ENCODE peak calls at places on chromosome 18, in five cellular contexts. N, B, E, A and P are unnamed samples.

GRCh38 chr18:68847219-68847860 is 49.5 kb downstream of the CCDC102B start:
- DNase-seq in B (no peak), A (no peak), E (peak; percentile 64), N (no peak), P (no peak)

GRCh38 chr18:47701133-47701532 is 229.3 kb downstream of the SMAD2 start:
- DNase-seq in A (no peak), E (no peak), B (no peak), N (no peak), P (no peak)

GRCh38 chr18:79275992-79276391 is 119.7 kb upstream of the NFATC1 start:
- DNase-seq in E (no peak), N (no peak), A (no peak), B (no peak), P (no peak)

GRCh38 chr18:61817086-61817485 is 75.7 kb downstream of the RNF152 start:
- DNase-seq in N (no peak), E (no peak), B (no peak), A (no peak), P (no peak)

GRCh38 chr18:905948-906415 is 1.3 kb downstream of the ADCYAP1 start:
- DNase-seq in N (no peak), B (no peak), E (no peak), A (no peak), P (no peak)

GRCh38 chr18:52392160-52392559 is 52.2 kb downstream of the DCC start:
- DNase-seq in E (no peak), A (no peak), B (no peak), N (no peak), P (no peak)

GRCh38 chr18:1488394-1488793 is 583.7 kb downstream of the ADCYAP1 start:
- DNase-seq in B (no peak), A (no peak), E (no peak), N (no peak), P (no peak)

GRCh38 chr18:39786477-39786876 is 2168.6 kb upstream of the PIK3C3 start:
- DNase-seq in A (no peak), N (no peak), B (no peak), E (no peak), P (no peak)

GRCh38 chr18:8261651-8262091 is 347.6 kb upstream of the RAB12 start:
- DNase-seq in A (no peak), N (no peak), B (no peak), E (no peak), P (no peak)

GRCh38 chr18:995641-996040 is 91.0 kb downstream of the ADCYAP1 start:
- DNase-seq in E (peak; percentile 87), B (no peak), N (no peak), A (no peak), P (no peak)

GRCh38 chr18:58143391-58143790 is 99.4 kb downstream of the NEDD4L start:
- DNase-seq in B (no peak), A (no peak), N (no peak), E (no peak), P (peak; percentile 12)

GRCh38 chr18:8254664-8255063 is 354.6 kb upstream of the RAB12 start:
- DNase-seq in E (no peak), B (no peak), A (no peak), N (no peak), P (no peak)

GRCh38 chr18:610214-610928 is 13.6 kb downstream of the CLUL1 start:
- DNase-seq in N (peak; percentile 38), A (no peak), E (no peak), B (no peak), P (no peak)

GRCh38 chr18:61400714-61401113 is 67.5 kb downstream of the CDH20 start:
- DNase-seq in N (no peak), B (no peak), E (peak; percentile 62), A (no peak), P (no peak)

GRCh38 chr18:79853993-79854364 is 56.2 kb downstream of the KCNG2 start:
- DNase-seq in E (no peak), A (no peak), N (no peak), B (no peak), P (no peak)

GRCh38 chr18:12391487-12392136 is 14.6 kb upstream of the AFG3L2 start:
- DNase-seq in E (peak; percentile 73), B (peak; percentile 32), A (no peak), N (no peak), P (peak; percentile 34)

GRCh38 chr18:80067897-80068296 is 33.7 kb downstream of the RBFA start:
- DNase-seq in A (peak; percentile 24), B (no peak), E (no peak), N (no peak), P (no peak)

GRCh38 chr18:13448028-13448795 is 229.7 kb downstream of the LDLRAD4 start:
- DNase-seq in B (no peak), A (no peak), E (no peak), N (no peak), P (no peak)
- H3K4me1 ChIP-seq in B (peaks cover 23% of the 10 kb centered on the region), A (peaks cover 31% of the 10 kb centered on the region), E (no peaks in the 10 kb centered on the region), N (peaks cover 68% of the 10 kb centered on the region), P (peaks cover 46% of the 10 kb centered on the region)

GRCh38 chr18:59467497-59467896 is 108.4 kb upstream of the LMAN1 start:
- DNase-seq in E (no peak), N (no peak), A (no peak), B (no peak), P (no peak)
- H3K4me1 ChIP-seq in E (no peaks in the 10 kb centered on the region), N (peaks cover 26% of the 10 kb centered on the region), A (no peaks in the 10 kb centered on the region), B (no peaks in the 10 kb centered on the region), P (no peaks in the 10 kb centered on the region)

GRCh38 chr18:49045585-49045984 is 94.8 kb upstream of the SMAD7 start:
- DNase-seq in N (no peak), A (no peak), B (no peak), E (no peak), P (no peak)
- H3K4me1 ChIP-seq in N (peaks cover 7% of the 10 kb centered on the region), A (peaks cover 28% of the 10 kb centered on the region), B (no peaks in the 10 kb centered on the region), E (no peaks in the 10 kb centered on the region), P (no peaks in the 10 kb centered on the region)

GRCh38 chr18:74506405-74507119 is 10.4 kb downstream of the CNDP2 start:
- DNase-seq in N (no peak), E (no peak), B (no peak), A (no peak), P (no peak)
- H3K4me1 ChIP-seq in N (peaks cover 26% of the 10 kb centered on the region), E (no peaks in the 10 kb centered on the region), B (peaks cover 45% of the 10 kb centered on the region), A (peaks cover 3% of the 10 kb centered on the region), P (no peaks in the 10 kb centered on the region)

DNA sequence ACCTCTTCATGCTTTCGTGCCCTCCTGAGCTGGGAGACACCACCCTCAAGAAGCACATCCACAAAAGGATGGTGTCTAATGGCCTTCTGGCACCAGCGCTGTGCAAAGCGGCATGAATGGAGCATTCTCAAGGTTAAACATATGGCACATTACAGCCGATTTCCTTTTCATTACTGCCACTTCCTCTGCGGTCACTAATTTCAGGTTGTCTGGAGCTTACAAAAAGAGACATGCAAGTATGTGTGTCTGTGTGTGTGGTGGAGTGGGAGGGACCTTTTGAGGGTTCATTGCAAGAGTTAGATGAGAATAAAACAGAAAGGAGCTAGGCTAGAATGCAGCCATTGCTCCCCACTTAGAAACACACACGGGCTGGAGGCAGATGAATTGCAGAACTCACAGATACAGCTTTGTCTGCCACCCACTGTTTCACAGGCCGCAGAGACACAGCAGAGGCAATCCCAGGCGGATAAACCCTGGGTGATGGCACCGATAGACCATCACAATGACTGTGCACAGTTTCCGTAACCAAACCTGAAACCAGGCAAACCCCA is 76.0 kb downstream of the TGIF1 start:
- DNase-seq in B (peak; percentile 67), E (peak; percentile 7), A (no peak), N (no peak), P (peak; percentile 24)
- H3K4me1 ChIP-seq in B (peaks cover 15% of the 10 kb centered on the region), E (no peaks in the 10 kb centered on the region), A (peaks cover 18% of the 10 kb centered on the region), N (peaks cover 12% of the 10 kb centered on the region), P (peaks cover 13% of the 10 kb centered on the region)

GRCh38 chr18:70377857-70378701 is 89.2 kb downstream of the SOCS6 start:
- DNase-seq in A (no peak), N (no peak), E (no peak), B (no peak), P (no peak)
- H3K4me1 ChIP-seq in A (no peaks in the 10 kb centered on the region), N (no peaks in the 10 kb centered on the region), E (no peaks in the 10 kb centered on the region), B (no peaks in the 10 kb centered on the region), P (no peaks in the 10 kb centered on the region)

GRCh38 chr18:49021076-49021432 is 70.3 kb upstream of the SMAD7 start:
- DNase-seq in E (no peak), N (no peak), A (no peak), B (peak; percentile 66), P (no peak)
- H3K4me1 ChIP-seq in E (no peaks in the 10 kb centered on the region), N (peaks cover 9% of the 10 kb centered on the region), A (peaks cover 16% of the 10 kb centered on the region), B (no peaks in the 10 kb centered on the region), P (no peaks in the 10 kb centered on the region)

DNA sequence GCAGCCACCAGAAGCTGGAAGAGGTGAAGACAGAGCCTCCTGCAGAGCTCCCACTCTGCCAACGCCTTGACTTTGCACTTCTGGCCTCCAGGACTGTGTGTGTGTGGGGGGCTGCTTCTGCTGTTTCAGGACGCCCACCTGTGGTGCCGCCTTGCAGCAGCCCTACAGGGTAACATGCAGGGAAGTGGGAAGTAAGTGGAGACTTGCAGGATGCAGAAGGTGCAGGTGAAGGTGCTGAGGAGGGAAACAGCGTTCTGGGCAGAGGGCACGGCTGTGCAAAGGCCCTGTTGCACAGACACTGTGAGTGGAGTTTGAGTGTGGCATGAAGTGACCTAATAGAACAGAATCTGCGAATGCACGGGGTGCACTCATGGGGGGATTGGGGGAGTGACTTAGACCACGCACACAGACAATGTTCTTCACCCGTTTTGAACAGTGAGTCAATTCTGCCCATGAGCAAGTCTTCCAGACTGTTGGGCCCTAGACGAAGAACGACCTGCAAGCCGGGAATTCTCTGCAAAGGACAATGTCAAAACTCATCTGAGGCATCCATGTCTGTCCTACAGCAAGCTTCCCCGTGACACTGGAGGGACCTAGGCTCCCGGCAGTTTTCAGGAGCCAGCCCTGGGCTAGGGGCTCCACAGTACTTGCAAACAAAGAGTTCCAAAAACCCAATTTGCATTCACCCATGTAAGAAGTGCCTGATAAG is 19.1 kb downstream of the MBP start:
- DNase-seq in N (no peak), B (no peak), E (no peak), A (peak; percentile 35), P (no peak)
- H3K4me1 ChIP-seq in N (peaks cover 57% of the 10 kb centered on the region), B (peaks cover 91% of the 10 kb centered on the region), E (peaks cover 17% of the 10 kb centered on the region), A (no peaks in the 10 kb centered on the region), P (peaks cover 45% of the 10 kb centered on the region)

GRCh38 chr18:56286775-56287174 is 351.6 kb downstream of the TXNL1 start:
- DNase-seq in N (no peak), B (no peak), A (no peak), E (peak; percentile 22), P (no peak)
- H3K4me1 ChIP-seq in N (peaks cover 8% of the 10 kb centered on the region), B (no peaks in the 10 kb centered on the region), A (no peaks in the 10 kb centered on the region), E (peaks cover 20% of the 10 kb centered on the region), P (peaks cover 9% of the 10 kb centered on the region)

DNA sequence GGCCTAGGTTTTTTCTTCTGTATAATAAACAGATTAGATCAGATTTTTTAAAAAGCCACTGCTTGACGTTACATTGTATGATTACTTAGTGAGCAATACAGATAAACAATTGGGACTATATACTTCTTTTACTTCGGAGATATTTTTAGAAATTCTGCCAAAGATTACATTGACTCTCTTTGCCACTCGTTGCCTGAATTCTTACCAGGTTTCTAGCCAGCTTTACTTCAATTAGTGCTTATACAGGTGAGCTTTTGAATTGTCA is 156.6 kb downstream of the HAUS1 start:
- DNase-seq in A (no peak), E (no peak), N (no peak), B (no peak), P (no peak)
- H3K4me1 ChIP-seq in A (peaks cover 43% of the 10 kb centered on the region), E (no peaks in the 10 kb centered on the region), N (peaks cover 81% of the 10 kb centered on the region), B (peaks cover 8% of the 10 kb centered on the region), P (peaks cover 73% of the 10 kb centered on the region)